ENCODE peak calls at places on chromosomes 11 and 22, in five cellular contexts. T is activated CD4-positive, alpha-beta T cell treated with anti-CD3 and anti-CD28 coated beads, Interleukin-2, amount 50 U/mL, for 4 hours; Y is HTR-8/SVneo; P is foreskin melanocyte; S is tibial artery. B is an unnamed sample.

GRCh38 chr22:41603873-41604332 is 14.3 kb upstream of the PMM1 start:
- DNase-seq in T (no peak), P (no peak), S (no peak), Y (no peak), B (no peak)

GRCh38 chr11:124896071-124896750 is 1.5 kb downstream of the ROBO4 start:
- DNase-seq in P (no peak), S (peak; percentile 63), T (no peak), Y (no peak), B (no peak)

GRCh38 chr22:40720538-40721256 is 41.4 kb downstream of the MCHR1 start:
- DNase-seq in T (no peak), Y (no peak), S (no peak), P (no peak), B (no peak)

GRCh38 chr11:70570693-70571395 is 172.5 kb downstream of the CTTN start:
- DNase-seq in Y (no peak), T (no peak), P (no peak), S (peak; percentile 41), B (no peak)

GRCh38 chr11:81647374-81647773 is 1086.3 kb downstream of the FAM181B start:
- DNase-seq in T (no peak), P (no peak), Y (no peak), S (no peak), B (no peak)

GRCh38 chr22:32606181-32606580 is 131.6 kb downstream of the FBXO7 start:
- DNase-seq in T (no peak), Y (no peak), S (no peak), P (no peak), B (no peak)

GRCh38 chr11:1419811-1420210 is 30.1 kb downstream of the BRSK2 start:
- DNase-seq in P (no peak), Y (no peak), S (no peak), T (no peak), B (no peak)

GRCh38 chr22:21948390-21948789 is 4.3 kb downstream of the PPM1F start:
- DNase-seq in S (no peak), Y (no peak), P (no peak), T (no peak), B (no peak)

GRCh38 chr11:131464024-131464423 is 93.6 kb downstream of the NTM start:
- DNase-seq in Y (no peak), T (no peak), P (no peak), S (no peak), B (no peak)

GRCh38 chr11:76074178-76075112 is 131.9 kb downstream of the WNT11 start:
- DNase-seq in T (no peak), Y (no peak), S (no peak), P (no peak), B (no peak)

GRCh38 chr11:43384393-43384792 is 25.7 kb downstream of the TTC17 start:
- DNase-seq in T (no peak), P (no peak), S (no peak), Y (no peak), B (no peak)

GRCh38 chr22:49628351-49629023 is 199.2 kb downstream of the BRD1 start:
- DNase-seq in P (no peak), T (no peak), S (peak; percentile 55), Y (no peak), B (no peak)

GRCh38 chr11:66976048-66976467 is 954 bp downstream of the C11orf86 start:
- DNase-seq in P (no peak), T (peak; percentile 17), S (no peak), Y (no peak), B (no peak)

GRCh38 chr11:134654161-134654915 is 242.3 kb upstream of the B3GAT1 start:
- DNase-seq in P (no peak), T (no peak), S (peak; percentile 28), Y (no peak), B (no peak)

GRCh38 chr11:72671144-72672099 is 2.8 kb downstream of the PDE2A start:
- DNase-seq in Y (no peak), P (no peak), S (no peak), T (no peak), B (no peak)

GRCh38 chr22:42946551-42947198 is 68.3 kb downstream of the PACSIN2 start:
- DNase-seq in S (no peak), Y (no peak), T (no peak), P (peak; percentile 78), B (no peak)

GRCh38 chr11:11426226-11426915 is 73.3 kb upstream of the CSNK2A3 start:
- DNase-seq in P (no peak), Y (no peak), T (no peak), S (no peak), B (no peak)

GRCh38 chr11:31509017-31509411 is 408 bp downstream of the IMMP1L start:
- DNase-seq in Y (no peak), T (no peak), S (no peak), P (no peak), B (peak; percentile 72)

GRCh38 chr11:102843474-102843873 is at the start of gene MMP3:
- DNase-seq in P (no peak), T (no peak), Y (no peak), S (no peak), B (no peak)

GRCh38 chr11:133078591-133079179 is 453.6 kb downstream of the OPCML start:
- DNase-seq in Y (peak; percentile 21), S (no peak), P (no peak), T (no peak), B (peak; percentile 2)

GRCh38 chr11:59173080-59173963 is 1.4 kb downstream of the DTX4 start:
- DNase-seq in S (no peak), T (no peak), P (no peak), Y (peak; percentile 38), B (no peak)

GRCh38 chr11:95682552-95682951 is 107.0 kb downstream of the FAM76B start:
- DNase-seq in Y (no peak), S (no peak), P (no peak), T (no peak), B (no peak)

GRCh38 chr11:126926376-126926791 is 74.2 kb downstream of the KIRREL3 start:
- DNase-seq in S (no peak), P (no peak), T (no peak), Y (no peak), B (no peak)

GRCh38 chr22:24303007-24303406 is 32.4 kb downstream of the SPECC1L start:
- DNase-seq in P (no peak), Y (no peak), T (no peak), S (no peak), B (no peak)

GRCh38 chr11:18144243-18144642 is 11.9 kb downstream of the MRGPRX3 start:
- DNase-seq in S (no peak), P (no peak), T (no peak), Y (no peak), B (no peak)

GRCh38 chr11:69598147-69598546 is 42.8 kb upstream of the CCND1 start:
- DNase-seq in T (no peak), P (peak; percentile 29), Y (peak; percentile 60), S (no peak), B (peak; percentile 7)

GRCh38 chr22:23685205-23685784 is 5.5 kb upstream of the RGL4 start:
- DNase-seq in S (peak; percentile 34), P (no peak), T (no peak), Y (no peak), B (no peak)

GRCh38 chr11:1735271-1735670 is 15.1 kb downstream of the IFITM10 start:
- DNase-seq in T (no peak), Y (no peak), S (no peak), P (no peak), B (no peak)

GRCh38 chr11:92057849-92058442 is 166.7 kb upstream of the FAT3 start:
- DNase-seq in S (no peak), Y (no peak), P (no peak), T (no peak), B (no peak)

GRCh38 chr11:57598831-57599155 is 1.3 kb downstream of the SERPING1 start:
- DNase-seq in T (no peak), S (no peak), P (no peak), Y (no peak), B (no peak)

GRCh38 chr11:114064216-114064615 is 4.7 kb downstream of the ZBTB16 start:
- DNase-seq in P (no peak), S (no peak), Y (no peak), T (no peak), B (no peak)

GRCh38 chr11:83087035-83087434 is 15.3 kb upstream of the RAB30 start:
- DNase-seq in Y (no peak), T (no peak), S (no peak), P (no peak), B (no peak)

GRCh38 chr22:31230155-31230870 is 18.2 kb downstream of the LIMK2 start:
- DNase-seq in T (no peak), S (no peak), P (no peak), Y (no peak), B (no peak)

GRCh38 chr22:34946339-34946985 is 119.5 kb upstream of the ISX start:
- DNase-seq in S (no peak), Y (no peak), P (no peak), T (no peak), B (no peak)

GRCh38 chr11:64727131-64727530 is 4.1 kb upstream of the NRXN2 start:
- DNase-seq in P (no peak), T (no peak), S (no peak), Y (no peak), B (no peak)

GRCh38 chr22:49402169-49402568 is 425.5 kb downstream of the BRD1 start:
- DNase-seq in Y (no peak), P (no peak), T (no peak), S (no peak), B (no peak)

GRCh38 chr11:121687961-121688566 is 235.3 kb upstream of the SORL1-AS1 start:
- DNase-seq in P (no peak), T (no peak), Y (peak; percentile 56), S (no peak), B (no peak)

GRCh38 chr11:1233351-1234053 is 10.6 kb downstream of the MUC5B start:
- DNase-seq in T (no peak), Y (no peak), S (peak; percentile 51), P (no peak), B (no peak)

GRCh38 chr22:37353839-37354238 is 71.5 kb downstream of the CYTH4 start:
- DNase-seq in T (no peak), Y (no peak), S (no peak), P (no peak), B (no peak)

B was measured in KG1.